ENCODE peak calls at places on chromosomes 12 and 14, in seven cellular contexts. M is AG09309, J is transverse colon, L is brain microvascular endothelial cell, Y is spleen, E is cardiac fibroblast, V is endothelial cell of umbilical vein. C is an unnamed sample.

GRCh38 chr12:119808441-119808840 is 68.7 kb downstream of the CIT start:
- DNase-seq in J (no peak), V (no peak), L (no peak), E (peak; percentile 53), M (peak; percentile 61), Y (no peak), C (no peak)

GRCh38 chr14:31090872-31091764 is 64.9 kb upstream of the STRN3 start:
- DNase-seq in L (peak; percentile 88), J (peak; percentile 20), E (peak; percentile 97), M (peak; percentile 85), Y (no peak), V (peak; percentile 66), C (no peak)

GRCh38 chr12:70049596-70050360 is 193.5 kb upstream of the CNOT2 start:
- DNase-seq in V (no peak), E (no peak), M (no peak), L (no peak), J (peak; percentile 14), Y (no peak), C (no peak)

GRCh38 chr14:33210304-33210703 is 271.6 kb downstream of the NPAS3 start:
- DNase-seq in M (no peak), Y (no peak), V (peak; percentile 2), E (peak; percentile 49), L (peak; percentile 20), J (no peak), C (peak; percentile 15)

GRCh38 chr12:51269174-51270066 is 795 bp downstream of the SMAGP start:
- DNase-seq in Y (peak; percentile 91), M (no peak), J (peak; percentile 84), V (peak; percentile 21), E (peak; percentile 43), L (no peak), C (no peak)

GRCh38 chr12:88299567-88300101 is 157.5 kb downstream of the TMTC3 start:
- DNase-seq in L (peak; percentile 99), V (peak; percentile 96), M (peak; percentile 98), E (peak; percentile 98), J (no peak), Y (no peak), C (peak; percentile 78)

GRCh38 chr14:87967496-87967895 is 25.5 kb downstream of the GALC start:
- DNase-seq in M (no peak), L (no peak), Y (no peak), V (no peak), J (no peak), E (no peak), C (no peak)

GRCh38 chr12:58496411-58496810 is 423.9 kb downstream of the LRIG3 start:
- DNase-seq in V (no peak), Y (no peak), M (no peak), L (peak; percentile 88), E (peak; percentile 40), J (no peak), C (no peak)

GRCh38 chr12:116026768-116027550 is 250.5 kb downstream of the MED13L start:
- DNase-seq in J (no peak), E (no peak), L (no peak), M (no peak), Y (no peak), V (peak; percentile 41), C (no peak)

GRCh38 chr12:63151061-63151897 is at the start of gene AVPR1A:
- DNase-seq in V (no peak), E (no peak), Y (peak; percentile 67), J (no peak), M (no peak), L (no peak), C (no peak)

GRCh38 chr14:77310041-77310440 is 10.6 kb downstream of the POMT2 start:
- DNase-seq in M (no peak), E (peak; percentile 41), Y (no peak), V (no peak), J (no peak), L (no peak), C (no peak)

GRCh38 chr14:105499256-105500035 is 8.4 kb downstream of the TEDC1 start:
- DNase-seq in L (no peak), Y (no peak), E (no peak), J (no peak), V (no peak), M (no peak), C (no peak)

GRCh38 chr12:100767950-100768349 is 26.6 kb upstream of the ANO4 start:
- DNase-seq in L (no peak), M (no peak), V (no peak), E (no peak), Y (no peak), J (no peak), C (no peak)

GRCh38 chr14:73173092-73173735 is 36.9 kb downstream of the PSEN1 start:
- DNase-seq in V (peak; percentile 73), M (peak; percentile 24), E (peak; percentile 74), L (peak; percentile 20), J (no peak), Y (no peak), C (peak; percentile 31)

GRCh38 chr12:54383041-54383609 is 1.4 kb downstream of the ZNF385A start:
- DNase-seq in M (peak; percentile 74), V (peak; percentile 42), L (peak; percentile 89), Y (peak; percentile 44), J (no peak), E (peak; percentile 99), C (peak; percentile 77)

GRCh38 chr12:1171657-1172056 is 180.6 kb downstream of the ERC1 start:
- DNase-seq in Y (no peak), M (no peak), L (no peak), V (peak; percentile 94), J (no peak), E (no peak), C (no peak)

GRCh38 chr14:23435540-23436326 is at the start of gene MYH7:
- DNase-seq in Y (peak; percentile 40), J (peak; percentile 2), E (no peak), V (no peak), L (no peak), M (no peak), C (no peak)

GRCh38 chr14:87863047-87863446 is 129.9 kb downstream of the GALC start:
- DNase-seq in Y (no peak), E (no peak), V (no peak), M (no peak), J (no peak), L (no peak), C (no peak)

GRCh38 chr12:45203767-45204166 is 12.1 kb upstream of the ANO6 start:
- DNase-seq in E (no peak), M (no peak), Y (no peak), L (no peak), J (no peak), V (no peak), C (no peak)
- TF ChIP-seq CTCF in E (no peak), M (no peak), Y (no peak), L (no peak), J (no peak), V (no peak), C (no peak)

DNA sequence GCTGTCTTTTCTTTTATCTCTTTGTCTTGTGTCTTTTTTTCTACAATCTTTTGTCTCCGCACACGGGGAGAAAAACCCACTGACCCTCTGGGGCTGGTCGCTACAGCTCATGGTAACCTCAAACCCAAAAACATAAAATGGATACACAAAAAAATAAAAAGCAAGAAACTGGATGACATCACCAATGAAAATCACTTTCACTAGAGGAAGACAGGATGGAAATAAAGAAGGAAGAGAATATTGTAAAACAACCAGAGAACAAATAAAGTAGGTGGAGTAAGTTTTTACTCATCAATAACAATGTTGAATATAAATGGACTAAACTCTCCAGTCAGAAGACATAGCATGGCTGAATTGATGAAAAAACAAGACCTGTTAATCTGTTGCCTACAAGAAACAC is 17.6 kb downstream of the MIPOL1 start:
- DNase-seq in L (no peak), V (no peak), J (no peak), Y (no peak), E (no peak), M (no peak), C (no peak)
- H3K4me3 ChIP-seq in L (no peak overlapping the region), V (no peak overlapping the region), J (no peak overlapping the region), Y (no peak overlapping the region), E (no peak overlapping the region), M (no peak overlapping the region), C (no peak overlapping the region)

GRCh38 chr12:79555006-79555925 is 135.5 kb downstream of the PAWR start:
- DNase-seq in Y (no peak), M (peak; percentile 29), V (peak; percentile 79), E (peak; percentile 81), L (peak; percentile 52), J (no peak), C (no peak)
- TF ChIP-seq CTCF in Y (peak; percentile 39), M (peak; percentile 69), V (peak; percentile 43), E (peak; percentile 71), L (peak; percentile 65), J (peak; percentile 74), C (peak; percentile 37)

GRCh38 chr12:103858335-103858734 is 17.3 kb upstream of the NT5DC3 start:
- DNase-seq in E (no peak), L (no peak), M (no peak), Y (no peak), J (no peak), V (no peak), C (no peak)

GRCh38 chr12:103854372-103854973 is 13.4 kb upstream of the NT5DC3 start:
- DNase-seq in J (no peak), M (no peak), E (no peak), Y (no peak), L (no peak), V (no peak), C (no peak)

GRCh38 chr12:103855036-103855712 is 14.1 kb upstream of the NT5DC3 start:
- DNase-seq in V (no peak), J (no peak), E (peak; percentile 73), M (no peak), Y (no peak), L (peak; percentile 85), C (no peak)

GRCh38 chr12:103857164-103857563 is 16.1 kb upstream of the NT5DC3 start:
- DNase-seq in L (no peak), V (no peak), E (no peak), J (no peak), M (no peak), Y (no peak), C (no peak)

DNA sequence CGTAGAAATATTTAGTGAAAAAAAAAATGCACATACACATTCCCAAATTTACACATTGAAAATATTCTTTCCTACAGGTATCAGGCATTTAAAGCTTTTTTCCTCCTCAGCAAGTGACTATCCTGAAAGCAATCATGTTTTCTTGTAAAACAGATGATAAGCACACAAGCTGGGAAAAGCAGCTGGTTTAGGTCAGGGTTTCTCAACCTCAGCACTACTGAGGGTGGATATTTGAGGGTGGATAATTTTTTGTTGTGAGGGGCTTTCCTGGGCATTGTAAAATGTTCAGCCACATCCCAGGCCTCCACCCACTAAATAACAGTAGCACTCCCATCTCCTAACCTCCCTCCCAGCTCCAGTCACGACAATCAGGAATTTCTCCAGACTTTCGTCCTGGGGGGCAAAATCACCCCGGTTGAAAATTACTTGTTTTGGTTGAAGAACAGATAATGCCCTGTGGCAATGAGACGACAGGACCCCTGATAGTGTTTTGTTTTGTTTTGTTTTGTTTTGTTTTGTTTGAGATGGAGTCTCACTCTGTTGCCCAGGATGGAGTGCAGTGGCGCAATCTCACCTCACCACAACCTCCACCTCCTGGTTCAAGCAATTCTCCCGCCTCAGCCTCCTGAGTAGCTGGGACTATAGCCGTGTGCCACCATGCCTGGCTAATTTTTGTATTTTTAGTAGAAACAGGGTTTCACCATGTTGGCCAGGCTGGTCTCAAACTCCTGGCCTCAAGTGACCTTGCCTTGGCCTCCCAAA is 15.0 kb upstream of the NT5DC3 start:
- DNase-seq in V (no peak), L (no peak), M (no peak), Y (no peak), J (no peak), E (peak; percentile 52), C (no peak)
- H3K4me3 ChIP-seq in V (no peak overlapping the region), L (no peak overlapping the region), M (no peak overlapping the region), Y (no peak overlapping the region), J (no peak overlapping the region), E (no peak overlapping the region), C (no peak overlapping the region)